ENCODE peak calls at places on chromosome 11, in four cellular contexts. Y, X, Q and C are unnamed samples.
A peak's percentile ranks its signal among the peaks of the same experiment; 100 is the strongest.

GRCh38 chr11:109329716-109330115 is 92.3 kb upstream of the C11orf87 start:
- DNase-seq in Y (no peak), X (no peak), Q (no peak), C (no peak)

GRCh38 chr11:68297812-68298658 is 14.4 kb upstream of the LRP5 start:
- DNase-seq in Y (peak; percentile 98), X (peak; percentile 81), Q (peak; percentile 90), C (peak; percentile 87)

GRCh38 chr11:102269927-102270326 is 47.4 kb upstream of the BIRC3 start:
- DNase-seq in Y (no peak), X (no peak), Q (no peak), C (no peak)

GRCh38 chr11:62546937-62547625 is 475 bp upstream of the AHNAK start:
- DNase-seq in Y (no peak), X (peak; percentile 75), Q (no peak), C (peak; percentile 32)

GRCh38 chr11:1546536-1547466 is 25.3 kb downstream of the DUSP8 start:
- DNase-seq in Y (no peak), X (peak; percentile 58), Q (peak; percentile 90), C (peak; percentile 73)

GRCh38 chr11:77654770-77655434 is 17.3 kb upstream of the CLNS1A start:
- DNase-seq in Y (no peak), X (no peak), Q (no peak), C (no peak)

GRCh38 chr11:120030411-120030810 is 107.5 kb downstream of the TRIM29 start:
- DNase-seq in Y (no peak), X (no peak), Q (no peak), C (no peak)

GRCh38 chr11:3044004-3044403 is 13.2 kb downstream of the CARS1 start:
- DNase-seq in Y (no peak), X (no peak), Q (no peak), C (no peak)

GRCh38 chr11:2691991-2692841 is 7.6 kb downstream of the KCNQ1OT1 start:
- DNase-seq in Y (peak; percentile 46), X (no peak), Q (no peak), C (peak; percentile 55)

GRCh38 chr11:16809901-16810668 is 71.6 kb downstream of the C11orf58 start:
- DNase-seq in Y (no peak), X (no peak), Q (no peak), C (no peak)

GRCh38 chr11:35485656-35486318 is 39.6 kb downstream of the PAMR1 start:
- DNase-seq in Y (peak; percentile 34), X (peak; percentile 77), Q (peak; percentile 79), C (peak; percentile 93)

GRCh38 chr11:3216027-3216525 is 2.5 kb downstream of the MRGPRG start:
- DNase-seq in Y (no peak), X (no peak), Q (no peak), C (peak; percentile 9)

GRCh38 chr11:106156290-106156937 is 79.0 kb downstream of the AASDHPPT start:
- DNase-seq in Y (peak; percentile 15), X (peak; percentile 47), Q (peak; percentile 17), C (no peak)

GRCh38 chr11:124724854-124725718 is 14.7 kb upstream of the NRGN start:
- DNase-seq in Y (peak; percentile 62), X (no peak), Q (no peak), C (no peak)

GRCh38 chr11:114846040-114846791 is 167.9 kb downstream of the NXPE2 start:
- DNase-seq in Y (no peak), X (peak; percentile 10), Q (no peak), C (no peak)

GRCh38 chr11:133403900-133404299 is 128.4 kb downstream of the OPCML start:
- DNase-seq in Y (no peak), X (peak; percentile 6), Q (peak; percentile 15), C (peak; percentile 54)

GRCh38 chr11:125083312-125084056 is 20.4 kb downstream of the SLC37A2 start:
- DNase-seq in Y (no peak), X (no peak), Q (no peak), C (no peak)

GRCh38 chr11:13446444-13446843 is 16.6 kb downstream of the BTBD10 start:
- DNase-seq in Y (no peak), X (peak; percentile 4), Q (no peak), C (no peak)

GRCh38 chr11:76620471-76620870 is 50.1 kb downstream of the LRRC32 start:
- DNase-seq in Y (no peak), X (no peak), Q (no peak), C (no peak)

GRCh38 chr11:79325851-79326250 is 115.0 kb downstream of the TENM4 start:
- DNase-seq in Y (no peak), X (no peak), Q (no peak), C (no peak)

GRCh38 chr11:70466154-70466553 is 67.8 kb downstream of the CTTN start:
- DNase-seq in Y (no peak), X (peak; percentile 27), Q (no peak), C (no peak)

GRCh38 chr11:106216281-106216680 is 138.8 kb downstream of the AASDHPPT start:
- DNase-seq in Y (no peak), X (no peak), Q (no peak), C (no peak)

GRCh38 chr11:101292661-101293240 is 163.1 kb upstream of the PGR start:
- DNase-seq in Y (no peak), X (no peak), Q (no peak), C (no peak)

GRCh38 chr11:73198677-73199076 is 19.4 kb upstream of the P2RY2 start:
- DNase-seq in Y (peak; percentile 62), X (peak; percentile 64), Q (peak; percentile 34), C (peak; percentile 4)

GRCh38 chr11:37572491-37573171 is 974.6 kb upstream of the RAG2 start:
- DNase-seq in Y (no peak), X (no peak), Q (no peak), C (no peak)

GRCh38 chr11:126886085-126886484 is 114.5 kb downstream of the KIRREL3 start:
- DNase-seq in Y (no peak), X (no peak), Q (no peak), C (no peak)

GRCh38 chr11:33160587-33160986 is 693 bp downstream of the CSTF3 start:
- DNase-seq in Y (no peak), X (no peak), Q (no peak), C (no peak)

GRCh38 chr11:100965346-100965745 is 164.3 kb downstream of the PGR start:
- DNase-seq in Y (no peak), X (no peak), Q (no peak), C (no peak)

GRCh38 chr11:15589070-15589626 is 474.4 kb downstream of the INSC start:
- DNase-seq in Y (no peak), X (no peak), Q (no peak), C (no peak)

GRCh38 chr11:67006029-67006884 is 16.7 kb upstream of the SYT12 start:
- DNase-seq in Y (peak; percentile 52), X (peak; percentile 92), Q (peak; percentile 92), C (peak; percentile 69)

GRCh38 chr11:2096001-2096918 is 42.9 kb downstream of the IGF2 start:
- DNase-seq in Y (no peak), X (no peak), Q (no peak), C (no peak)

GRCh38 chr11:86244063-86244521 is 461 bp upstream of the EED start:
- DNase-seq in Y (peak; percentile 81), X (peak; percentile 91), Q (peak; percentile 84), C (peak; percentile 89)

GRCh38 chr11:2980168-2980840 is 11.8 kb downstream of the NAP1L4 start:
- DNase-seq in Y (no peak), X (no peak), Q (no peak), C (no peak)

GRCh38 chr11:23765862-23766261 is 731.0 kb upstream of the LUZP2 start:
- DNase-seq in Y (no peak), X (no peak), Q (no peak), C (no peak)

GRCh38 chr11:57432714-57433163 is 5.8 kb upstream of the SLC43A3 start:
- DNase-seq in Y (no peak), X (no peak), Q (peak; percentile 38), C (no peak)

GRCh38 chr11:134480129-134480652 is 68.1 kb upstream of the B3GAT1 start:
- DNase-seq in Y (no peak), X (no peak), Q (no peak), C (no peak)
- TF ChIP-seq NR3C1 in Y (no peak), X (no peak), Q (no peak), C (no peak)

DNA sequence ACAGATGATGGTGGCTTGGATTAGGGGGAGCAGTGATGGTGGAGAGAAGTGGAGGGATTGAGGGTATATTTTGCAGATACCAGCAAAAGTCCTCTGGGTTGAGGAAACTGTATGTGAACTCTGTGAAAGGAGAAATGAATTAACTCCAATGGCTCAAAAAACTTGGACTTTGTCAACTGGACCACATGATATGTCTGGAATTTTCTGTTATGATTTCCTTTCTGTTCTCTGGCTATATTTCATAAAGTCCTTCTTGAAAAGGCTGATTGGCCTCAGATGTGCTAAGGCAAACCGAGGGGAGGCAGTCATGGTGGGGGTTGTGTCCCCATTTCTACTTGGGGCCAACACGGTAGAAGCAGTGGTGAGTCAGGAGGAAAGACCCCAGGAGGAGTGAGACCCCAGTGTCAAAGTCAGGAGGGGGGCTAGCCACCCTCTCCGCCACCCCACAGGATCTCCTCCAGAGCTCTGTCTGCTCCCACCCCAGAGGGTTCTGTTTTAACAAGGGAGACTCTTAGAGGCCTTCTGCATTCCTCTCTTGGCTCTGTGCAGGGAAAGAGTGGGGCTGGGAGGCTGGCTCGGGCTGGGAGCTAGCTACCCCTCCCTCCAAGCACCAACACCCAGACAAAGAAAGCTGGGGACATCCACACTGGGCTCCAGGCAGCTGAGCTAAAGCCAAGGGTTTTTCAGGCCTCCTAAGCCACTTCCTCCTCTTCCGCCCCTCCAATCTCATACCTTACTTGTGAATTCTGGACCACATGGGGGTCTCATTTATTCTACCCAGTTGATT is 13.8 kb downstream of the CHRDL2 start:
- DNase-seq in Y (no peak), X (no peak), Q (no peak), C (no peak)
- TF ChIP-seq NR3C1 in Y (no peak), X (no peak), Q (no peak), C (no peak)

GRCh38 chr11:128981254-128981653 is 38.6 kb upstream of the TP53AIP1 start:
- DNase-seq in Y (no peak), X (no peak), Q (no peak), C (no peak)
- TF ChIP-seq NR3C1 in Y (no peak), X (no peak), Q (no peak), C (no peak)

DNA sequence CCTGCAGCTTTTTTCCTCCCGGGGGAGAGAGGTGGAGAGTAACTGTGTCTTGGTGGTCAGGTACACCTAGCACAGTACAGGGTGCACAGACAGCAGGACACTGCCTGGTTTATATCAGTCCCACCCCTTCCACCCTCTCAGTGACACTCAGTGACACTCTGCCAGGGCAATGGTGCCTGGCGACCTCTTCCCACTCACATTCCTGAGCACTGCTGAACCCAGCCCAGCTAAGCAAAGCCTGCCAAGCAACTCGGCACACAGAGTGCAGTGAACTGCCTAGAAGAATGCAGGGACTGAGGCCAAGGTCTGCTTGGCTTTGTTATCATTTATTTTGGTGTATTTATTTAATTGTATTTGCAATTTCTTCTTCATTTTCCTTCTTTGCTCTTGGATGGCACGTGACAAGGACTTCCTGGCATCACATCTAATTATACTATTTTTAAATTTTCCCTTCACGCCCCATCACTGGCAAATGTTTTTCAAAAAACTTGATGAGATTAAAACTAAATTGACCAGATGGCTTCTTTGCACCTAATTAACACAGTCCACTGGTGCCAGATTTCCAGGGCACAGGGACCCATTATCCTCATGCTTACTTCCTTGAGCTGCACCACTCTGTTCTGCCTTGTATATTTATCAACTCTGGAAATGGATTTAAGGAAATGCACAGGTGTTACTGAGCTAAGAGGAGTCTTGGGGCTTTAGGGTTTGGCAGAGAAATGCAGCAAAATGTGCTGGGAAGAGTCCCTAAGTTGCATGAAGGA is 205.6 kb downstream of the ADAMTS15 start:
- DNase-seq in Y (no peak), X (no peak), Q (no peak), C (no peak)
- TF ChIP-seq NR3C1 in Y (no peak), X (no peak), Q (no peak), C (no peak)

DNA sequence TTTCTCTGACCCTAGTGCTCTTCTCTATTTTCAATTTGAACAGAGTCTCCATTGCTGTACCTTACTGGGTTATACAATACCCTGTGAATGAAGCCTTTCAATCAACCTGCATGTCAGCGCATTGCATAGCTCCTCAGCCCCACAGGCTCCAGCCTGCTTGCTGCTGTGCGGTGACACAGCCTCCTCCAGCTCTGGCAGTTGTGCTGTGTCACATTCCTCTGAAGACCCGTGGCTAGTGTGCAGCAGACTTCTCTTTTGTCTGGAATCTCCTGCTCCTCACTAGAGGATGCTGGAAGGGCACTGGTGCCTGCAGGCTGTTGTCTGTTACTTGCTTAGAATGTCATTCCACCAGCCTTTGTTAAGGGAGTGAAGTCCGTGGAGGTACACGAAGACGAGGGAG is 390.1 kb upstream of the B3GAT1 start:
- DNase-seq in Y (no peak), X (no peak), Q (no peak), C (no peak)
- TF ChIP-seq NR3C1 in Y (no peak), X (no peak), Q (no peak), C (no peak)